ENCODE peak calls at places on chromosomes 5 and 9, in four cellular contexts. C is SK-N-SH, J is H1, F is GM12878. B is an unnamed sample.

GRCh38 chr5:67303356-67303755 is 106.8 kb upstream of the CD180 start:
- DNase-seq in C (no peak), J (no peak), F (no peak), B (no peak)

GRCh38 chr5:137923856-137924255 is 34.6 kb downstream of the PKD2L2 start:
- DNase-seq in C (no peak), J (no peak), F (no peak), B (no peak)

GRCh38 chr9:123248630-123249029 is 19.8 kb downstream of the STRBP start:
- DNase-seq in C (no peak), J (no peak), F (no peak), B (no peak)

GRCh38 chr5:59366784-59367183 is 526.7 kb downstream of the PDE4D start:
- DNase-seq in C (no peak), J (no peak), F (no peak), B (no peak)

GRCh38 chr9:78033870-78034269 is 2.3 kb upstream of the GNAQ start:
- DNase-seq in C (no peak), J (no peak), F (no peak), B (no peak)

GRCh38 chr9:111919875-111920274 is 23.3 kb downstream of the UGCG start:
- DNase-seq in C (no peak), J (no peak), F (no peak), B (no peak)

GRCh38 chr5:111013011-111013410 is 58.5 kb upstream of the TSLP start:
- DNase-seq in C (no peak), J (no peak), F (no peak), B (no peak)

GRCh38 chr5:36655171-36655570 is 48.8 kb downstream of the SLC1A3 start:
- DNase-seq in C (no peak), J (no peak), F (no peak), B (no peak)

GRCh38 chr5:95163079-95163478 is 121.8 kb downstream of the MCTP1 start:
- DNase-seq in C (no peak), J (no peak), F (no peak), B (no peak)

GRCh38 chr9:125785187-125785840 is 38.1 kb downstream of the PBX3 start:
- DNase-seq in C (no peak), J (no peak), F (no peak), B (peak; percentile 17)

GRCh38 chr9:108469654-108470053 is 386.1 kb downstream of the ACTL7B start:
- DNase-seq in C (no peak), J (no peak), F (no peak), B (no peak)

GRCh38 chr5:52674815-52675545 is 112.7 kb upstream of the ITGA1 start:
- DNase-seq in C (no peak), J (no peak), F (no peak), B (no peak)

GRCh38 chr5:176647870-176648466 is 684 bp downstream of the TSPAN17 start:
- DNase-seq in C (peak; percentile 82), J (no peak), F (no peak), B (no peak)

GRCh38 chr9:94918038-94918753 is 191.7 kb downstream of the AOPEP start:
- DNase-seq in C (no peak), J (no peak), F (peak; percentile 27), B (peak; percentile 30)

GRCh38 chr9:130301483-130302286 is 36.1 kb downstream of the HMCN2 start:
- DNase-seq in C (peak; percentile 59), J (no peak), F (no peak), B (no peak)

GRCh38 chr9:87387351-87388055 is 110.2 kb upstream of the DAPK1 start:
- DNase-seq in C (no peak), J (no peak), F (no peak), B (no peak)

GRCh38 chr9:35645736-35646582 is 4.8 kb downstream of the SIT1 start:
- DNase-seq in C (no peak), J (no peak), F (no peak), B (peak; percentile 32)

GRCh38 chr5:26009742-26010141 is 1028.6 kb downstream of the CDH9 start:
- DNase-seq in C (no peak), J (peak; percentile 23), F (no peak), B (no peak)

GRCh38 chr9:110942522-110942921 is 95.7 kb downstream of the LPAR1 start:
- DNase-seq in C (no peak), J (no peak), F (no peak), B (no peak)

GRCh38 chr5:164175083-164175482 is 669.7 kb downstream of the MAT2B start:
- DNase-seq in C (no peak), J (no peak), F (no peak), B (no peak)

GRCh38 chr5:78627175-78627574 is 21.4 kb downstream of the LHFPL2 start:
- DNase-seq in C (no peak), J (no peak), F (no peak), B (no peak)

GRCh38 chr5:151570512-151571269 is 20.4 kb downstream of the FAT2 start:
- DNase-seq in C (no peak), J (no peak), F (no peak), B (no peak)

GRCh38 chr5:171521219-171521633 is 101.8 kb downstream of the FGF18 start:
- DNase-seq in C (peak; percentile 35), J (no peak), F (no peak), B (no peak)

GRCh38 chr9:109497193-109498165 is 628 bp downstream of the PTPN3 start:
- DNase-seq in C (peak; percentile 63), J (no peak), F (no peak), B (no peak)

GRCh38 chr5:177089825-177090641 is 3.3 kb downstream of the FGFR4 start:
- DNase-seq in C (no peak), J (no peak), F (no peak), B (no peak)

GRCh38 chr5:161421067-161421466 is 125.5 kb downstream of the GABRB2 start:
- DNase-seq in C (no peak), J (no peak), F (no peak), B (no peak)

GRCh38 chr5:32432633-32433032 is 11.9 kb downstream of the ZFR start:
- DNase-seq in C (no peak), J (no peak), F (no peak), B (no peak)

GRCh38 chr5:74542477-74542876 is 98.1 kb downstream of the ENC1 start:
- DNase-seq in C (no peak), J (no peak), F (no peak), B (no peak)

GRCh38 chr5:69033690-69034089 is 60.1 kb upstream of the SLC30A5 start:
- DNase-seq in C (no peak), J (no peak), F (no peak), B (no peak)

DNA sequence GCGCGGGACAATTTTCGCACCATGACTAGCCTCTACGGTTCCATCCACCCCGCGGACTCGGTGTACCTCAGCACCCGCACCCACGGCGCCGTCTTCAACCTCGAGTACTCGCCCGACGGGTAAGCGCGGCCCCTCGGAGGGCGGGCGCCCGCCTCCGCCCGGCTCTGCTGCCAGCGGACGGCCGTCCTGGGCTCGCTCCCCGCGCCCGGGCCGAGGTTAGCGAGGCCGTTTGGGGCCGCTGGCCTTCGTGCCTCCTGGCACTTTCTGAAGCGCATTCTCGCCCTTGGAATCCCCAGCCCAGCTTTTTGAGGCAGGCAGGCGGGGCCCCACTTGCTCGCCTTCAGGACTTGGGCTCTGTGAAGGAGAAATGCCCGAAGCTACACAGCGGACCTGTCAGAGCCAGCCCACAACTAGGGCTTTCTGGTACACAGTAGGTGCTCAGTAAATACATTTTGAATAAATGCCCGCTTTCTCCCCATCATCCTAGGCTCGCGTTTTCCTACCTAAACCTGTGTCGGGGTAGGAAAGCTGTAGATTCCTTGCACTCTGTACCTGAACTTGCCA is 772 bp downstream of the DCAF10 start:
- DNase-seq in C (peak; percentile 70), J (no peak), F (no peak), B (no peak)
- TF ChIP-seq TCF12 in C (no peak), J (no peak), F (no peak), B (no peak)

DNA sequence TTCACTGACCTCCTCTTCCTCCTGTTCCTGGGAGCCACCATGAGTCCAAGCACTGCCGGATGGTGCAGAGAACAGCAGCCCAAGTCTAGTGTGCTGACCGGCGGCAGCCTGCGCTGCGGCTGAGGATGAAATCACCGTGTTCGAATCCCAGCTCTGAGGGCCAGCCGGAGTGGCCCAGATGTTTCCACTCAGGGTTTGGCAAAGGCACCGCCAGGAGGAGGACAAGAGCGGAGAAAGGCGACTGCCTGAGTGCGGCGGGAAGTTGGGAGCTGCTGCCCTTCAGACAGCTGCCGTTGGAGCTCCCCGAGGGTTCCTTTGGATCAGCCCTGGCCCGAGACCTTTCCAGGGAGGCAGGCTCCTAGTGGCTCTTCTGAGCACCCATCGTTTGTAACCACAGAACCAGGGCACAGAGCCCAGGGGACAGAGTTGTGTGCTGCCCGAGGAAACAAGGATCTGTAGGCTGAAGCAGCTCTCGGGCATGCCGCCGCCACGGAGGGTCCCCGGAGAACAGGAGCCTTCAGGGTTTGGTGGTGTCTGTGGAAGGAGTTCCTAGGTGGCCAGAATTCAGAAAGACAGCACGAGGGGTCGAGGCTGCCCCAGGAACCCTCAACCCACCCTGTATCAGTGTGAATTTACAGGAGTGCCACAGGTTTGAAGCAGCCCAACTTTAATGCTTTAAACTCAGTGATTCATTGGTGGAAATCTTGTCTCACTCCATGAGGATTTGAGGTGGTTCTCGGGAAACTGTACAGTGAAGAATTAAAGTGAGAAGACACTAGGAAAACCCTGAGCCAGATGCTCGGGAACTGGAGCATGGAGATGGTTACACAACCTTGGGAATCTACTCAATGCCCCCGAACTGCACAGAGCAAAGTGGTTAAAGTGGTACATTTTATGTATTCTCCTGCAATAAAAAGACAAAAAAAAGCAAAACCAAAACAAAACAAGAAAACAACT is 115.5 kb upstream of the COL5A1 start:
- DNase-seq in C (no peak), J (no peak), F (no peak), B (no peak)
- H3K27ac ChIP-seq in C (no peak overlapping the region), J (no peak overlapping the region), F (no peak overlapping the region), B (no peak overlapping the region)

GRCh38 chr5:142244440-142244839 is 80.4 kb downstream of the SPRY4 start:
- DNase-seq in C (no peak), J (no peak), F (no peak), B (no peak)

GRCh38 chr5:142246263-142246662 is 78.6 kb downstream of the SPRY4 start:
- DNase-seq in C (no peak), J (no peak), F (no peak), B (peak; percentile 25)

GRCh38 chr5:142245776-142246175 is 79.0 kb downstream of the SPRY4 start:
- DNase-seq in C (no peak), J (no peak), F (no peak), B (no peak)

GRCh38 chr5:142250119-142250518 is 74.7 kb downstream of the SPRY4 start:
- DNase-seq in C (no peak), J (no peak), F (no peak), B (peak; percentile 38)

GRCh38 chr5:142248853-142249462 is 75.9 kb downstream of the SPRY4 start:
- DNase-seq in C (no peak), J (no peak), F (no peak), B (no peak)
- TF ChIP-seq SIN3A in C (peak; percentile 45), J (no peak), F (no peak), B (no peak)

DNA sequence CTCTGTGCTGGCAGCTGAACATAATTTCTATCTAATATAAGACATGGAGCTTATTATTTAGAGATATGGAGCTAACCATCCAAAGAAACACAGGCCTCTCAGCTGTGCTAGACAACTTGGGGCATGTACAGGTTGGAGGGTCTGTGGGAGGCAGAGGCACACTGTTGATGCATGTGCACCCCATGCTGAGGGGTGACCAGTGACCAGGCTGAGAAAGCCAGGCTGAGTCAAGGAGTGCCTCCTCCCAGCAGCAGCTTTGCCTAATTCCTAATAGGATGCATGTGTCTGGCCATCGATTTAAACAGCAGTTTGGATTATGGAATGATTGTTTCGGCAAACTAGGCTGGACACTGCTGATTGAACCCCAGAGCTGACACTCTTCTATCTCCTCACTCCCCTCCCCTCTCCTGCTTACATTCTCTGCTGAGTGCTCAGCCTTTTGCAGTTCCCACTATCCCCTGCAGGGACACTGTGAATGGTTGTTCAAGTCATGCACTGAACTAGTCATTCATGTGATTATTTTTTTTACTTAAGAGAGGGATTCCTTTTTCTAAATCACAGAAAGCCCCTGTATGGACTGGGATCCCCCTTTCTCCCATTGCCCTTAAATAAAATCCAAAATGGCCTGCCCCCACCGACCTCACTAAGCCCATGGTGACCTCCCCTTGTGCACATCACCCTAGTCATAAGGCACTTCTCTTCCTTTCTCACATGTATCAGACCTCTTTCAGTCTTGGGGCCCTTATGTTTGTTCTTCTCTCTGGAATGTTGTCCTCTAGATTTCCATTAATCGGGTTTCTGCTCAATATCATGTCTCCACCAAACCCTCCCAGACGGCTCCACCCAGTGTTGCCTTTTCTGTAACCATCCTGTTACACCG is 196.0 kb downstream of the ERCC6L2 start:
- DNase-seq in C (peak; percentile 63), J (no peak), F (no peak), B (peak; percentile 16)
- TF ChIP-seq TCF12 in C (no peak), J (no peak), F (no peak), B (no peak)

B was measured in HepG2.